ENCODE peak calls at places on chromosomes 12 and 14, in nine cellular contexts. T is nephron progenitor cell, W is WTC11, P is psoas muscle, M is fibroblast of lung, L is AG04450, Q is hepatocyte, V is GM12864, A is ascending aorta. C is an unnamed sample.

GRCh38 chr12:96153131-96153724 is 40.9 kb upstream of the ELK3 start:
- DNase-seq in W (no peak), Q (no peak), A (no peak), T (no peak), M (no peak), L (no peak), V (no peak), P (no peak), C (no peak)

GRCh38 chr12:22938323-22938722 is 313.4 kb downstream of the ETNK1 start:
- DNase-seq in L (no peak), T (no peak), M (no peak), W (no peak), Q (no peak), P (no peak), A (no peak), V (no peak), C (no peak)

GRCh38 chr12:46938071-46938678 is 112.4 kb upstream of the SLC38A4 start:
- DNase-seq in P (no peak), T (no peak), Q (no peak), A (no peak), W (no peak), L (no peak), M (no peak), V (no peak), C (no peak)

GRCh38 chr12:94677778-94678177 is 27.4 kb upstream of the TMCC3 start:
- DNase-seq in L (no peak), A (no peak), W (no peak), T (no peak), M (no peak), P (no peak), V (no peak), Q (no peak), C (no peak)

GRCh38 chr14:53947452-53948180 is 9.0 kb downstream of the BMP4 start:
- DNase-seq in W (no peak), V (no peak), A (no peak), M (no peak), T (no peak), P (no peak), L (no peak), Q (no peak), C (peak)

GRCh38 chr14:56328021-56328420 is 209.8 kb downstream of the PELI2 start:
- DNase-seq in W (no peak), M (no peak), L (no peak), T (no peak), A (no peak), Q (no peak), V (no peak), P (no peak), C (no peak)

GRCh38 chr12:30323008-30323407 is 372.7 kb downstream of the IPO8 start:
- DNase-seq in Q (no peak), P (no peak), T (no peak), W (no peak), V (no peak), L (no peak), A (no peak), M (no peak), C (peak)

GRCh38 chr12:103947871-103948555 is 17.7 kb upstream of the TDG start:
- DNase-seq in L (no peak), W (no peak), P (no peak), Q (no peak), M (no peak), A (no peak), T (no peak), V (no peak), C (no peak)

GRCh38 chr12:109696485-109697269 is 16.9 kb upstream of the FAM222A start:
- DNase-seq in V (no peak), Q (no peak), P (no peak), M (no peak), W (no peak), L (no peak), T (no peak), A (no peak), C (no peak)

GRCh38 chr14:100696017-100696416 is 30.7 kb upstream of the DLK1 start:
- DNase-seq in L (no peak), Q (no peak), M (no peak), W (no peak), T (no peak), V (no peak), A (no peak), P (no peak), C (no peak)

GRCh38 chr12:101737476-101737875 is 1.8 kb downstream of the SYCP3 start:
- DNase-seq in W (no peak), L (no peak), Q (no peak), P (no peak), M (no peak), V (no peak), T (no peak), A (no peak), C (no peak)

GRCh38 chr12:92769124-92769901 is 66.5 kb downstream of the PLEKHG7 start:
- DNase-seq in L (no peak), V (peak), W (no peak), M (no peak), Q (no peak), P (no peak), T (no peak), A (no peak), C (no peak)

GRCh38 chr14:88592016-88592415 is 29.2 kb downstream of the ZC3H14 start:
- DNase-seq in M (peak), A (no peak), L (peak), T (no peak), V (no peak), Q (no peak), P (no peak), W (no peak), C (peak)

GRCh38 chr12:53290661-53291060 is 4.7 kb upstream of the PFDN5 start:
- DNase-seq in A (no peak), W (no peak), L (no peak), Q (no peak), T (no peak), V (no peak), P (no peak), M (peak), C (no peak)

GRCh38 chr12:113874999-113875561 is 91.0 kb downstream of the RBM19 start:
- DNase-seq in Q (no peak), M (peak), A (no peak), W (no peak), P (no peak), V (no peak), L (peak), T (no peak), C (peak)

GRCh38 chr12:16560273-16560672 is 45.7 kb downstream of the LMO3 start:
- DNase-seq in T (no peak), P (no peak), V (no peak), A (no peak), W (no peak), M (no peak), L (no peak), Q (no peak), C (no peak)

GRCh38 chr14:26478967-26479366 is 118.9 kb downstream of the NOVA1 start:
- DNase-seq in M (no peak), P (no peak), W (no peak), T (no peak), V (no peak), Q (no peak), L (no peak), A (no peak), C (no peak)

GRCh38 chr12:116665666-116666304 is 72.1 kb downstream of the SPRING1 start:
- DNase-seq in P (no peak), W (no peak), M (no peak), A (no peak), L (no peak), V (no peak), T (no peak), Q (no peak), C (no peak)

GRCh38 chr12:49133014-49133413 is 1.8 kb upstream of the TUBA1B start:
- DNase-seq in A (no peak), M (no peak), Q (no peak), P (no peak), T (no peak), V (no peak), W (no peak), L (no peak), C (no peak)

GRCh38 chr12:104049278-104050257 is at the start of gene GLT8D2:
- DNase-seq in L (peak), P (peak), T (peak), A (peak), M (peak), W (peak), V (no peak), Q (peak), C (peak)

GRCh38 chr14:92573761-92574498 is 60.3 kb downstream of the RIN3 start:
- DNase-seq in L (no peak), P (no peak), V (no peak), W (no peak), A (no peak), Q (no peak), M (no peak), T (no peak), C (no peak)

GRCh38 chr14:29814153-29815057 is 113.2 kb downstream of the PRKD1 start:
- DNase-seq in W (no peak), Q (no peak), M (peak), L (no peak), P (peak), T (no peak), A (no peak), V (no peak), C (no peak)

GRCh38 chr12:23473071-23473470 is 476.4 kb downstream of the SOX5 start:
- DNase-seq in M (no peak), P (no peak), Q (no peak), V (no peak), L (no peak), A (no peak), W (no peak), T (no peak), C (no peak)

GRCh38 chr14:74988131-74988530 is 14.6 kb upstream of the EIF2B2 start:
- DNase-seq in P (no peak), W (no peak), M (no peak), Q (no peak), A (no peak), T (no peak), V (no peak), L (no peak), C (peak)

GRCh38 chr14:75577090-75577489 is 1.3 kb upstream of the FLVCR2 start:
- DNase-seq in P (no peak), W (no peak), T (no peak), M (no peak), Q (no peak), L (no peak), A (no peak), V (no peak), C (no peak)

GRCh38 chr12:104579716-104580495 is 123.2 kb downstream of the CHST11 start:
- DNase-seq in P (no peak), L (no peak), Q (no peak), W (no peak), A (no peak), T (no peak), M (no peak), V (no peak), C (no peak)

GRCh38 chr14:50822501-50823042 is 8.4 kb downstream of the NIN start:
- DNase-seq in Q (no peak), T (no peak), L (no peak), W (no peak), A (no peak), V (no peak), M (no peak), P (peak), C (no peak)

GRCh38 chr14:58414845-58415244 is 12.5 kb downstream of the TIMM9 start:
- DNase-seq in M (no peak), L (no peak), A (no peak), W (no peak), V (no peak), P (no peak), Q (no peak), T (no peak), C (no peak)

GRCh38 chr14:69767369-69767999 is 542 bp downstream of the SRSF5 start:
- DNase-seq in W (peak), A (peak), L (peak), Q (peak), T (peak), V (peak), M (peak), P (peak), C (peak)

GRCh38 chr12:27818421-27818918 is 38.4 kb upstream of the MANSC4 start:
- DNase-seq in W (no peak), V (no peak), M (peak), L (no peak), T (no peak), A (no peak), P (no peak), Q (no peak), C (no peak)

GRCh38 chr12:94145231-94145979 is 3.0 kb upstream of the PLXNC1 start:
- DNase-seq in M (peak), A (no peak), W (no peak), Q (peak), V (no peak), T (no peak), L (no peak), P (no peak), C (peak)

GRCh38 chr12:50258167-50258551 is 25.2 kb downstream of the LIMA1 start:
- DNase-seq in M (no peak), Q (no peak), W (no peak), T (no peak), V (no peak), P (peak), L (no peak), A (no peak), C (no peak)

GRCh38 chr12:6034596-6034995 is 89.5 kb upstream of the ANO2 start:
- DNase-seq in M (no peak), Q (no peak), V (no peak), P (no peak), L (no peak), W (no peak), A (no peak), T (no peak), C (no peak)

GRCh38 chr14:105315211-105315721 is 718 bp downstream of the PACS2 start:
- DNase-seq in P (peak), Q (peak), A (peak), W (peak), L (no peak), V (no peak), M (no peak), T (peak), C (peak)

GRCh38 chr14:50667491-50668007 is 557 bp downstream of the SAV1 start:
- DNase-seq in L (no peak), T (no peak), W (peak), Q (peak), V (no peak), P (no peak), M (no peak), A (peak), C (no peak)

GRCh38 chr14:39229601-39230110 is 4.1 kb upstream of the MIA2 start:
- DNase-seq in V (no peak), M (no peak), W (no peak), P (no peak), Q (no peak), A (no peak), L (no peak), T (no peak), C (no peak)

GRCh38 chr12:122861586-122861970 is 26.3 kb downstream of the HIP1R start:
- DNase-seq in T (no peak), P (no peak), W (peak), Q (no peak), V (no peak), A (no peak), M (no peak), L (no peak), C (no peak)

DNA sequence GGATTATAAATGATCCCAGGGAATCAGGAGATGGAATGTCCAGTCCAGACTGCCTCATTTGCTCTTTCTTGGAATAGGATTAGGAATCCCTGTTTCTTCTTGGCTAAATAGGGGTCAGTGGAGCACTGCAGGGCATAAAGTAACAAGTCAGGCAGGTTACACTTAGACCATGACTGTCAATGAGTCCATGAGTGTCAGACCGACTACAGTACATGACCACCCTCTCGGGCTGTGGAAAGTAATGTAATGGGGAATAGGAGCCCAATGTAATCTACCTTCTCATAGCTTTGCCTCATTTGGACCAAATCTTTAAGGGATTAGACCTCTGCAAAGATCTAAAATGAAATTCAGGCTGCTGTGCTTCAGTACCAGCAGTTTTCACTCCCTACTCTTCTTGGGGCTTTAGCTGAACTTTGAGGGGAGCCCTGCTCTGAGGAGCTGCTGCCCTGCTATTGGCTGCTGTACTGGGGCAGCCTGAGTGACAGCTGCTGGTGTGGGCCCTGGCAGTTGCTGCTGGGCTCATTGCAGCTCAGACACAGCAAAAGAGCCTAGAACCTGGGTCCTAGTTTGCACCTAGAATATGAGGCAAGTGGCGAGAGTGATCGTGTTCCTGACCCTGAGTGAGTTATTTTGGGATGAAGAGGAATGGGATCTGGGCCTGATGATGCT is 62.2 kb upstream of the OR4E1 start:
- DNase-seq in W (no peak), M (no peak), P (no peak), Q (no peak), V (no peak), L (no peak), T (no peak), A (no peak), C (no peak)
- TF ChIP-seq CTCF in W (no peak), M (no peak), P (no peak), Q (no peak), V (no peak), L (no peak), T (no peak), A (no peak), C (no peak)

GRCh38 chr14:76968621-76969063 is 59.9 kb downstream of the IRF2BPL start:
- DNase-seq in P (no peak), Q (no peak), M (no peak), V (no peak), L (no peak), A (no peak), W (peak), T (no peak), C (no peak)
- TF ChIP-seq CTCF in P (no peak), Q (peak), M (no peak), V (no peak), L (no peak), A (no peak), W (no peak), T (no peak), C (no peak)

DNA sequence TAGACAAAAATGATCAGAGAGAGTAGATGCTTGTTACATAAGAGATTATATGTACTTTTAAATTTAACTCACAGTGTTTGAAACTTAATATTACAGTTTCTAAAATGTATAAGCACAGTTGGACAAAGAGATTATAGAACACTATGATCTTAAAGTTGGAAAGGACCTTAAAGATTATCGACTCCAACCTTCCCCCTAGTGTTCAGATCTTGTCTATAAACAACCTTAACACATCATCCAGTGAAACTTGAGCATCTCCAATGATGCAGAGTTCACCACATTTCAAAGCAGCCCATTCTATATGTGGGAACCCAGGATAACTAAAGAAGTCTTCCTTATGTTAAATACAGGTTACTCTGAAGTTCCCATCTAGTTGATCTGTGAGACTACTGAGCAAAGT is 480.8 kb downstream of the RMST start:
- DNase-seq in Q (no peak), M (peak), T (no peak), A (no peak), P (no peak), W (no peak), V (no peak), L (no peak), C (no peak)
- TF ChIP-seq CTCF in Q (no peak), M (no peak), T (no peak), A (no peak), P (no peak), W (no peak), V (no peak), L (no peak), C (peak)

DNA sequence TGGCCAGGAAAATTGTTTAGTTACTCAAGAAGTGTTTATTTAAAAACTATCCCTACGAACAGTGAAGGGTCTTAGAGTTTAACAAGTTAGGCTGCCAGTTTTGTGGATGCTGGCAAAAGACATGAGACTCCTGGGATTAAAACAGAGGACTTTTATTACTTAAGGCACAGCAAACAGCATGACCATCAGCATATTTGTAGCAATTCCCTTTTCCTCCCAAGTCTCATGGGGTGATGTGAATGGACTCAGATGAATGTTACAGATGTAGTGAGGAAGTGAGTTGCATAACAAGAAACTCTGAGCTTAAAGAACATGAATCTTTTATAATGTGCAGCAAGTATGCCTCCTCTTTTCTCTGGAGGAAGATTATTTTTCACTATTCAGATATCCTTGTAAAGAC is 695.8 kb downstream of the RPS29 start:
- DNase-seq in L (no peak), P (no peak), T (no peak), M (no peak), Q (no peak), A (no peak), V (no peak), W (no peak), C (no peak)
- TF ChIP-seq CTCF in L (no peak), P (no peak), T (no peak), M (no peak), Q (no peak), A (no peak), V (no peak), W (no peak), C (no peak)

GRCh38 chr12:19179986-19180385 is 50.5 kb downstream of the PLEKHA5 start:
- DNase-seq in W (no peak), A (no peak), Q (no peak), V (no peak), T (no peak), P (no peak), L (no peak), M (no peak), C (no peak)

GRCh38 chr12:19177754-19178153 is 48.2 kb downstream of the PLEKHA5 start:
- DNase-seq in T (no peak), V (no peak), L (no peak), P (no peak), M (peak), A (no peak), Q (no peak), W (no peak), C (peak)

GRCh38 chr12:19183121-19183838 is 53.7 kb downstream of the PLEKHA5 start:
- DNase-seq in M (peak), W (no peak), V (no peak), P (no peak), T (no peak), L (no peak), Q (peak), A (no peak), C (no peak)

GRCh38 chr12:19185262-19185929 is 55.9 kb downstream of the PLEKHA5 start:
- DNase-seq in P (no peak), A (no peak), V (no peak), T (no peak), L (no peak), Q (no peak), W (no peak), M (no peak), C (no peak)

DNA sequence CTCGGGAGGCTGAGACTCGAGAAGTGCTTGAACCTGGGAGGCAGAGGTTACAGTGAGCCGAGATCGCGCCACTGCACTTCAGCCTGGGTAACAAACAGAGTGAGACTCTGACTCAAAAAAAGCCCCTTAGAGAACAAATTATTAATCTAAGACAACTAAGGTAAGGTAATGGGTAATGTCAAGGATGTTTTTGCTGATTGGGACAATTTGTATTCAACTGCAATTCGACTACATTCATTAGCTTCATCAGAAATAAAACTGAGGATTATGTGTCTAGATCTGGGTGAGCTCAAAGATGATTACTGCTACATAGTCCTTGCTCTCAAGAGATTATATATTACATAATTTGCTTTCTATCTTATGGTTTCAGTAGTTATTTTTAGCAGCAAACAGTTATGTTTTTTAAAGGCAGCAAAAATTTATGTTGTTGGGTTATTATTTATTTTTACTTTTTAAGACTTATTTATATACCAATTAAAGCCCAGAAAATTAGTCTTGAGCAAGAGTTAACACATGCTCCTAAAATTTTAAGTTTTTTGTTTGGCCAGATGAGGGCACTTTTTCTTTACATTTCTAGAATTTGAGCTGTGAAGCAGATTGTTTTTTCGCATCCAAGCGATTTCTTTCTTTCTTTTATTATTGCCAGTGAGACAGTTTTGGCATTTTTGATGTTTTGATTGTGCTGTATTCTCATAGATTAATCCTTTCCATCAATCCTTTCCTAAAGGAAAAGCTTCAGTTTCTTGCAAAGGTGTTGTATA is 52.3 kb downstream of the PLEKHA5 start:
- DNase-seq in L (no peak), A (no peak), W (no peak), Q (no peak), P (no peak), V (no peak), T (no peak), M (peak), C (no peak)
- TF ChIP-seq CTCF in L (peak), A (no peak), W (no peak), Q (peak), P (no peak), V (no peak), T (no peak), M (peak), C (peak)